ENCODE peak calls at places on chromosomes 3 and 15, in five cellular contexts. G, R, V, M and P are unnamed samples.

GRCh38 chr15:65653341-65653740 is 31.6 kb downstream of the SLC24A1 start:
- DNase-seq in G (no peak), R (no peak), M (peak), V (peak), P (no peak)

GRCh38 chr15:88990185-88990679 is 77.1 kb upstream of the MFGE8 start:
- DNase-seq in V (no peak), G (no peak), M (no peak), R (no peak), P (no peak)

GRCh38 chr15:45088801-45089711 is 24.9 kb downstream of the DUOX2 start:
- DNase-seq in M (no peak), R (no peak), G (no peak), V (no peak), P (no peak)

GRCh38 chr3:113698891-113699465 is 2.5 kb upstream of the USF3 start:
- DNase-seq in V (peak), R (no peak), M (peak), G (peak), P (no peak)

GRCh38 chr15:34783471-34783870 is 11.9 kb downstream of the ACTC1 start:
- DNase-seq in R (no peak), G (no peak), V (no peak), M (no peak), P (no peak)

GRCh38 chr3:110654820-110655522 is 416.6 kb upstream of the NECTIN3 start:
- DNase-seq in M (no peak), G (no peak), V (no peak), R (no peak), P (no peak)

GRCh38 chr15:74783808-74784175 is 1.9 kb downstream of the CSK start:
- DNase-seq in G (no peak), V (no peak), R (peak), M (no peak), P (no peak)

GRCh38 chr3:126102530-126102951 is 18.6 kb upstream of the SLC41A3 start:
- DNase-seq in V (no peak), G (no peak), R (no peak), M (no peak), P (no peak)

GRCh38 chr15:88090406-88091085 is 166.0 kb downstream of the NTRK3 start:
- DNase-seq in M (no peak), R (no peak), G (no peak), V (no peak), P (no peak)

GRCh38 chr3:52237659-52238172 is 1.2 kb downstream of the TWF2 start:
- DNase-seq in G (peak), M (peak), R (peak), V (peak), P (peak)

GRCh38 chr3:7367968-7368367 is 507.1 kb downstream of the GRM7 start:
- DNase-seq in G (no peak), M (no peak), R (no peak), V (peak), P (no peak)

GRCh38 chr3:37144806-37145205 is 29.6 kb downstream of the LRRFIP2 start:
- DNase-seq in R (no peak), G (no peak), V (peak), M (no peak), P (no peak)

GRCh38 chr3:52503788-52504424 is 8.8 kb downstream of the STAB1 start:
- DNase-seq in R (no peak), M (no peak), V (no peak), G (no peak), P (no peak)

GRCh38 chr3:157127831-157128767 is 31.8 kb downstream of the CCNL1 start:
- DNase-seq in M (peak), V (peak), G (no peak), R (peak), P (no peak)

GRCh38 chr3:133494469-133494868 is 79.0 kb upstream of the CDV3 start:
- DNase-seq in R (peak), V (no peak), M (peak), G (no peak), P (no peak)

GRCh38 chr15:73273181-73274002 is 95.4 kb downstream of the HCN4 start:
- DNase-seq in V (peak), M (peak), G (no peak), R (peak), P (no peak)
- TF ChIP-seq CTCF in V (peak), M (peak), G (peak), R (peak), P (peak)

DNA sequence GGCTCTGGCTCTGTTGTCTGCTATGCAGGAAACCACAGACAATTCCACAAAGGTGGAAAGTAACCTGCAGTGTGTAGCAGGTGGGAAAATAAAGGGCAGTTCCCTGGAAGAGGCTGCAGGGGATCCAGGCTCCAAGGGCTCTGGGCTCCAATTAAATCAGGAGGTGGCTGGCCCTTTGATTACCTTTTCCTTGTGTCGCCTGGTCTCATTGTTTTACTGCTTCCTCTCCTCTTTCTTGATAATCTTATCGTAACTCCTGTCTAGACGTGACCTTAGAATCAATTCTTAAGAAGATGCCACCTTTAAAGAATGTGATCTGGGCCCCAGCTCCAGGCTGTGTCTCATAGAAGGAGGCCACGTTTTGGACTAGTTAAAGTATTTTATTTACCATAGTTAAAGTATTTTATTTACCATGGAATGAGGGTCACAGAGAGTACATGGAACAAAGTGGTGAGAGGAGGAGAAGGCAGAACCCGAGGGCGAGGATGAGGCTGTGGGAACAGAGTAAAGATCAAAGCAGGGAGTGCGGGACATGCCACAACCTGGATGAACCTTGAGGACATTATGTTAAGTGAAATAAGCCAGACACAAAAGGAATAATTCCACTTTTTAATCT is 237.5 kb upstream of the STT3B start:
- DNase-seq in R (no peak), M (no peak), V (no peak), G (no peak), P (no peak)
- TF ChIP-seq CTCF in R (no peak), M (no peak), V (no peak), G (no peak), P (no peak)

GRCh38 chr3:65422154-65422553 is 616.6 kb downstream of the MAGI1 start:
- DNase-seq in R (no peak), M (no peak), V (no peak), G (no peak), P (no peak)

GRCh38 chr3:65425880-65426279 is 612.8 kb downstream of the MAGI1 start:
- DNase-seq in M (peak), G (no peak), V (peak), R (no peak), P (no peak)
- TF ChIP-seq CTCF in M (peak), G (no peak), V (peak), R (no peak), P (peak)

GRCh38 chr3:50885070-50885469 is 210.3 kb downstream of the DOCK3 start:
- DNase-seq in M (no peak), R (no peak), G (no peak), V (no peak), P (no peak)

GRCh38 chr3:50890688-50891344 is 216.1 kb downstream of the DOCK3 start:
- DNase-seq in R (no peak), V (no peak), G (no peak), M (no peak), P (no peak)

DNA sequence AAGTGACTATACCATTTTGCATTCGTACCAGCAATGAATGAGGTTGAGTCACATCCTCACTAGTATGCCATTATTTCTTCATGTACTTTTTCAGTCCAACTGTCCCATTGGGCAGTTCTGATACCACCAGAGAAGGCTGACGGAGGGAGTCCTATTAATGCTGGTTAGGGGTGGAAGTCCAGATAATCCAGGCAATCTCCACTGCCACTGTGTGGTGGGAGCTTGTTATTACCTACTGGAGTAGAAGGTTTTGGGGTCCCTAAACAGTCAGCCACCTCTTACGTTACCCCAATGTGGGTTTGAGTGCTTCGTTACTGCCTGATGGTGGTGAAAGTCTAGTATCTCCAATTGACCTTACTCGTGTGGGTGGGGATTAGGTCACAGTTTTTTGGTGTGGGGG is 210.8 kb downstream of the DOCK3 start:
- DNase-seq in R (peak), V (peak), G (no peak), M (peak), P (no peak)
- TF ChIP-seq CTCF in R (peak), V (no peak), G (no peak), M (peak), P (peak)